ENCODE peak calls at places on chromosomes 1 and 21, in four cellular contexts. C, V, T and F are unnamed samples.

GRCh38 chr1:232211149-232211548 is 418.8 kb downstream of the SIPA1L2 start:
- DNase-seq in C (peak; percentile 79), V (no peak), T (peak; percentile 75), F (peak; percentile 67)

GRCh38 chr1:152519876-152520275 is 5.6 kb downstream of the CRCT1 start:
- DNase-seq in C (no peak), V (no peak), T (no peak), F (no peak)

GRCh38 chr1:5754817-5755551 is 237.2 kb downstream of the NPHP4 start:
- DNase-seq in C (no peak), V (no peak), T (no peak), F (no peak)

GRCh38 chr1:197908695-197909336 is 6.4 kb downstream of the C1orf53 start:
- DNase-seq in C (no peak), V (no peak), T (peak; percentile 55), F (no peak)

GRCh38 chr1:55559802-55560201 is 344.6 kb upstream of the USP24 start:
- DNase-seq in C (no peak), V (no peak), T (no peak), F (no peak)

GRCh38 chr1:246725191-246725590 is 982 bp downstream of the SCCPDH start:
- DNase-seq in C (no peak), V (no peak), T (no peak), F (no peak)

GRCh38 chr1:11156441-11156840 is 32.7 kb upstream of the ANGPTL7 start:
- DNase-seq in C (no peak), V (no peak), T (no peak), F (no peak)

GRCh38 chr1:6130596-6130995 is 49.5 kb downstream of the CHD5 start:
- DNase-seq in C (no peak), V (no peak), T (no peak), F (no peak)

GRCh38 chr1:47031059-47031458 is 7.6 kb downstream of the CYP4X1 start:
- DNase-seq in C (no peak), V (no peak), T (no peak), F (peak; percentile 62)

GRCh38 chr1:27561126-27561899 is 42.6 kb downstream of the AHDC1 start:
- DNase-seq in C (no peak), V (no peak), T (no peak), F (no peak)

GRCh38 chr1:170692866-170693575 is 29.1 kb downstream of the PRRX1 start:
- DNase-seq in C (no peak), V (peak; percentile 91), T (no peak), F (no peak)

GRCh38 chr21:34017127-34017961 is 56.0 kb upstream of the MRPS6 start:
- DNase-seq in C (no peak), V (no peak), T (no peak), F (no peak)

GRCh38 chr21:40191196-40191595 is 324.0 kb downstream of the PCP4 start:
- DNase-seq in C (no peak), V (no peak), T (no peak), F (no peak)

GRCh38 chr21:41079159-41079558 is 88.8 kb upstream of the BACE2 start:
- DNase-seq in C (no peak), V (no peak), T (no peak), F (no peak)

GRCh38 chr1:231844986-231845502 is 218.5 kb downstream of the DISC1 start:
- DNase-seq in C (no peak), V (peak; percentile 61), T (no peak), F (no peak)

GRCh38 chr1:64693406-64693805 is 51.5 kb upstream of the RAVER2 start:
- DNase-seq in C (no peak), V (no peak), T (no peak), F (no peak)

GRCh38 chr1:203126866-203127671 is 457 bp upstream of the ADORA1 start:
- DNase-seq in C (peak; percentile 24), V (peak; percentile 4), T (peak; percentile 49), F (no peak)

GRCh38 chr1:85867189-85867588 is 159.0 kb upstream of the ZNHIT6 start:
- DNase-seq in C (no peak), V (no peak), T (no peak), F (no peak)

GRCh38 chr1:116971965-116972675 is 29.4 kb upstream of the CD101 start:
- DNase-seq in C (no peak), V (no peak), T (no peak), F (no peak)

GRCh38 chr1:117636637-117637425 is 31.0 kb downstream of the TENT5C start:
- DNase-seq in C (no peak), V (no peak), T (no peak), F (no peak)

GRCh38 chr1:18299441-18300338 is 181.0 kb upstream of the KLHDC7A start:
- DNase-seq in C (peak; percentile 74), V (no peak), T (peak; percentile 62), F (peak; percentile 81)

GRCh38 chr1:156600733-156601121 is 552 bp downstream of the GPATCH4 start:
- DNase-seq in C (no peak), V (no peak), T (no peak), F (no peak)

GRCh38 chr1:156598125-156598524 is 3.2 kb downstream of the GPATCH4 start:
- DNase-seq in C (no peak), V (no peak), T (no peak), F (no peak)

GRCh38 chr1:156598731-156599432 is 2.4 kb downstream of the GPATCH4 start:
- DNase-seq in C (no peak), V (no peak), T (no peak), F (no peak)

GRCh38 chr1:156601122-156601830 is at the start of gene GPATCH4:
- DNase-seq in C (peak; percentile 88), V (peak; percentile 92), T (peak; percentile 86), F (peak; percentile 97)

DNA sequence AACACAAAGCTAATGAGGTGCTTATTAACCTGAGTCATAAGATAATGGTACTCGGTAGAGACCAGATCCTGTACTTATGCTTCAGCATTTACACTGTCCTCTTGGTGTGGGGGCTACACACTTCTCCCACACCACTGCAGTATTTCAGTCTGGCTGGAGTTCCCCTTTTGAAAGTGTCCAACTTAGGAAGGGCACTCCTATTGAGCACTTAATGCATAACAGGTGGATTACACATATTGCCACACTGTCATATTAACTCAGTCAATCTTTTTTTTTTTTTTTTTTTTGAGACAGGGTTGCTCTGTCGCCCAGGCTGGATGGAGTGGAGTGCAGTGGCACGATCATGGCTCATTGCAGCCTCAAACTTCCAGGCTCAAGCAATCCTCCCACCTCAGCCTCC is 1.5 kb downstream of the GPATCH4 start:
- DNase-seq in C (no peak), V (no peak), T (no peak), F (no peak)
- H3K4me2 ChIP-seq in C (no peak overlapping the region), V (no peak overlapping the region), T (peak overlapping the region; percentile 55), F (no peak overlapping the region)

DNA sequence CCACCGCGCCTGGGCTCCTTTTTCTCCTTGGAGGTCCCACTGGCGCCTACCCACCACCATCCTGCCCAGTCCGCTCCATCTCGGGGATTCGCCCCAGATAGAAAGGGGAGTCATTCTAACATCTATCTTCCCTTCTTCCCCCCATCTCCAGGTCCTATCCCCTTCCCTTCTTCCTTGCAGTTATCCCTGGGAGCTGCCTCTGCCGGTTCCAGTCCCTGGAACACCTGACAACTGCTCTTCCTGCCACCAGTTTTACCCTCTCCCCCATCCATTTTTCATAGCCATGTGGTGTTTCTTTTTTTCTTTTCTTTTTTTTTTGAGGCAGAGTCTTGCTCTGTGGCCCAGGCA is 12.0 kb upstream of the COL16A1 start:
- DNase-seq in C (no peak), V (no peak), T (no peak), F (peak; percentile 25)
- H3K27ac ChIP-seq in C (no peak overlapping the region), V (no peak overlapping the region), T (no peak overlapping the region), F (no peak overlapping the region)

DNA sequence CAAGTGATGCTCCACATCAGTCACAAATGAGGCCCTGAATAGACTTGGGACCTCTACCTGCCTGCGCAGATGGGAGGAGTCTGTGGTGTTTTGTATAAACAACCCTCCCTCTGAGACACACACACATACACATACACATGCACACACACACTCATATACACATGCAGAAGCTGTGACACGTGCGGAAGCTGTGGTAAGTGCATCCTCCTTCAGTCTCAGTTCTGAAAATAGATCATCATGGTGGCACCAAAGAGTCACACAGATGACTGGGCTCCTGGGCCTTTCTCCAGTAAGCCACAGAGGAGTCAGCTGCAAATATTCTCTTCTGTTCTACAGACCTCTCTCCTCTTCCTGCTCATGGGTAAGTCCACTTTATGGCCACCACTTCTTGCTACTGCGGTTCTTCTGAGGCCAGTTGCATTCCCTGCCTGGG is at the start of gene LY9:
- DNase-seq in C (no peak), V (no peak), T (no peak), F (no peak)
- H3K56ac ChIP-seq in C (no peak within 1 kb of the TSS), V (no peak within 1 kb of the TSS), T (no peak within 1 kb of the TSS), F (no peak within 1 kb of the TSS)

DNA sequence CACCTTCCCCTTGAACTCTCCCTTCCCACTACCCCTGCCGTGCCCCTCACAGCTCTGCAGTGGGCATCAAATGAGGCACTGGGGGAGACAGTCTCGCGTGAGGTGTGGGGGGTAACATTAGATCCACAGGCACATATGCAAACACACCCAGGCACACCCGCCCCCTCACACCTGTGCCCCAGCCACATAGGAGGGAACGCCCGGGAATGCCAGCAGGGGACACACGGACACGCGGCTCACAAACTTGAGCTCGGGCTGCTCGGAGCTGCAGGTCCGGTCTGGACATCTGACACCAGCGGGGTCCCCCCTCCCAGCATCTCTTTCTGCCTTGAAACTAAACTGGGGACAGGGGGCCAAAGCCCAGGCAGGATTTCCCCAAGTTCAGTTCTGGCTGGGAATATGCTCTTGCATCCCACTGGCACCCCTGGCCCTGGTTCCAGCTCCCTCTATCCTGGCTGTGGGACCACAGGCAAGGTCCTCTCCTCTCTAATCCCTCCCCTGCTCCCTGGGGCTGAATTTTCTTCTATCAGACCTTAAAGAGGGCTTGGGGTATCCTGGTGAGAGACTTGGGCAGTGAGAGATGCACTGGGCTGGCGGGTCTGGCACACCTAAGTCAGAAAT is 30.6 kb downstream of the CDCP2 start:
- DNase-seq in C (no peak), V (no peak), T (peak; percentile 64), F (no peak)
- H3K4me2 ChIP-seq in C (peak overlapping the region; percentile 10), V (no peak overlapping the region), T (peak overlapping the region; percentile 26), F (peak overlapping the region; percentile 58)

DNA sequence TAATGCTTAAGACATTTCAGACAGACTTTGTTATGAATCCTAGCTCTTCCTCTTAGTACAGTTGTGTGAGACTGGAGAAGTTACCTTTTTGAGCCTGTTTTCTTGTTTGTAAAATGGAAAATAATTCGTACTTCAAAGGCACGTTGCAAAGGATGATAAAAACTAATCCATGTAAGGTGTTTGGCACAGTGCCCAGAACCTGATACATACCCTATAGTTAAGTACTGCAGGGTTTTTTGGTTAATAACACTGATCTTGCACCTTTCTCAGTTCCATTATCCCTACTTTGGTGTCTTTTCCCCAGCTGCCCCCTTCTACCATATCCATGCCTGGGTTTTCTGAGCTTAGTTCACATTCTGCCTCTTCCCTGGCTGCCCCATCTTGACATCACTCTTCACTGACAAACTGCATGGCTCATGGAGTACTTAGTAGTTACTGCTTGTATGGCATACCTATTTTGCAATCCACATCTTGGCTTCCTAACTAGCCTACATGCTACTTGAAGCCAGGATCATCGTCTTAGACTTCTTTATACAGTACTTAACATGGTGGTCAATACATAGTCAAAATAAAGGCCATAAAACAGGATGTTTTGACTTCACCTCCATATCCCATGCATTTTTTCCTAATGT is 10.1 kb downstream of the CCDC185 start:
- DNase-seq in C (no peak), V (peak; percentile 45), T (no peak), F (no peak)
- H3K27ac ChIP-seq in C (no peak overlapping the region), V (no peak overlapping the region), T (no peak overlapping the region), F (no peak overlapping the region)